ENCODE peak calls at places on chromosome 13, in five cellular contexts. O is stimulated activated CD8-positive, alpha-beta memory T cell treated with anti-CD3 and anti-CD28 coated beads, Interleukin-12 subunit alpha, Interleukin-12 subunit beta, amount 100 ng/mL, for 1 hour; V is H9; E is T-helper 17 cell; R is uterus. I is an unnamed sample.

GRCh38 chr13:36680918-36681317 is 7.1 kb downstream of the SERTM1 start:
- DNase-seq in V (no peak), O (no peak), E (no peak), R (no peak), I (no peak)

GRCh38 chr13:21071015-21071414 is 9.6 kb upstream of the LATS2 start:
- DNase-seq in V (no peak), E (no peak), O (no peak), R (no peak), I (no peak)

GRCh38 chr13:18944501-18945068 is 237.0 kb downstream of the TUBA3C start:
- DNase-seq in O (no peak), E (no peak), R (no peak), V (no peak), I (no peak)

GRCh38 chr13:39341238-39341637 is 261.8 kb downstream of the LHFPL6 start:
- DNase-seq in E (no peak), O (no peak), R (no peak), V (no peak), I (no peak)

GRCh38 chr13:101988140-101988539 is 413.7 kb downstream of the FGF14 start:
- DNase-seq in O (no peak), V (no peak), R (no peak), E (no peak), I (no peak)

GRCh38 chr13:113558461-113558860 is 26.1 kb upstream of the TFDP1 start:
- DNase-seq in E (no peak), O (no peak), R (peak; percentile 6), V (peak; percentile 22), I (no peak)

GRCh38 chr13:99416411-99417121 is 84.7 kb upstream of the TM9SF2 start:
- DNase-seq in O (no peak), V (no peak), R (no peak), E (no peak), I (no peak)

GRCh38 chr13:30002577-30002976 is 152.2 kb upstream of the UBL3 start:
- DNase-seq in E (no peak), V (no peak), R (no peak), O (no peak), I (no peak)

GRCh38 chr13:112893570-112894422 is 75.2 kb upstream of the MCF2L start:
- DNase-seq in O (no peak), V (peak; percentile 88), E (no peak), R (no peak), I (peak; percentile 52)

GRCh38 chr13:102452831-102453230 is 51.0 kb upstream of the FGF14 start:
- DNase-seq in E (no peak), O (no peak), R (no peak), V (no peak), I (no peak)

GRCh38 chr13:109121826-109122225 is 492.4 kb downstream of the MYO16 start:
- DNase-seq in O (no peak), V (no peak), R (no peak), E (no peak), I (no peak)

GRCh38 chr13:44746690-44747089 is 170.6 kb upstream of the TSC22D1 start:
- DNase-seq in V (no peak), E (no peak), O (no peak), R (no peak), I (no peak)

GRCh38 chr13:25329706-25330105 is 28.3 kb downstream of the NUP58 start:
- DNase-seq in R (no peak), E (no peak), O (no peak), V (no peak), I (no peak)